ENCODE peak calls at places on chromosomes 3 and 15, in five cellular contexts. U is thoracic aorta; B is heart right ventricle; C is uterus; Y is CD4-positive, CD25-positive, alpha-beta regulatory T cell. E is an unnamed sample.
A peak's percentile ranks its signal among the peaks of the same experiment; 100 is the strongest.

GRCh38 chr15:45715528-45715927 is 80.7 kb downstream of the SQOR start:
- DNase-seq in U (no peak), B (no peak), C (no peak), Y (no peak), E (no peak)

GRCh38 chr3:121998030-121998580 is 23.9 kb downstream of the ILDR1 start:
- DNase-seq in U (no peak), B (no peak), C (no peak), Y (no peak), E (no peak)

GRCh38 chr15:79973445-79974180 is 2.6 kb upstream of the BCL2A1 start:
- DNase-seq in U (no peak), B (no peak), C (no peak), Y (no peak), E (no peak)

GRCh38 chr15:68683551-68683950 is 104.8 kb downstream of the CORO2B start:
- DNase-seq in U (no peak), B (no peak), C (peak; percentile 3), Y (no peak), E (no peak)

GRCh38 chr3:66693461-66693912 is 192.7 kb upstream of the LRIG1 start:
- DNase-seq in U (no peak), B (peak; percentile 18), C (peak; percentile 29), Y (no peak), E (peak; percentile 52)

GRCh38 chr15:97783240-97783639 is 177.3 kb upstream of the ARRDC4 start:
- DNase-seq in U (no peak), B (no peak), C (no peak), Y (no peak), E (no peak)

GRCh38 chr15:79970921-79971434 is at the start of gene BCL2A1:
- DNase-seq in U (no peak), B (no peak), C (no peak), Y (peak; percentile 64), E (peak; percentile 49)

GRCh38 chr15:66698318-66698961 is 3.6 kb upstream of the SMAD6 start:
- DNase-seq in U (peak; percentile 42), B (peak; percentile 73), C (peak; percentile 66), Y (no peak), E (peak; percentile 84)

GRCh38 chr15:26971303-26972018 is 480 bp downstream of the GABRG3 start:
- DNase-seq in U (no peak), B (no peak), C (no peak), Y (no peak), E (no peak)

GRCh38 chr3:183513046-183513706 is 42.3 kb downstream of the KLHL6 start:
- DNase-seq in U (no peak), B (no peak), C (no peak), Y (peak; percentile 66), E (no peak)

GRCh38 chr15:52481915-52482314 is 46.8 kb downstream of the MYO5A start:
- DNase-seq in U (no peak), B (no peak), C (no peak), Y (peak; percentile 88), E (no peak)

GRCh38 chr3:14377838-14378169 is 24.6 kb upstream of the SLC6A6 start:
- DNase-seq in U (no peak), B (no peak), C (no peak), Y (peak; percentile 16), E (peak; percentile 62)

GRCh38 chr15:55221090-55222011 is 24.6 kb upstream of the RSL24D1 start:
- DNase-seq in U (no peak), B (no peak), C (peak; percentile 33), Y (no peak), E (no peak)

GRCh38 chr15:65032823-65033537 is 3.5 kb upstream of the MTFMT start:
- DNase-seq in U (no peak), B (peak; percentile 50), C (peak; percentile 65), Y (peak; percentile 34), E (peak; percentile 92)

GRCh38 chr3:184635126-184635525 is 73.5 kb downstream of the EPHB3 start:
- DNase-seq in U (no peak), B (peak; percentile 59), C (no peak), Y (no peak), E (no peak)

GRCh38 chr15:41969851-41970431 is 2.4 kb downstream of the EHD4 start:
- DNase-seq in U (no peak), B (no peak), C (no peak), Y (peak; percentile 36), E (no peak)

GRCh38 chr3:13932578-13933295 is 52.9 kb upstream of the WNT7A start:
- DNase-seq in U (no peak), B (peak; percentile 35), C (no peak), Y (no peak), E (no peak)

GRCh38 chr15:34726407-34727100 is 28.2 kb downstream of the GJD2 start:
- DNase-seq in U (no peak), B (no peak), C (no peak), Y (no peak), E (no peak)

GRCh38 chr3:118907909-118908308 is 126.7 kb downstream of the IGSF11 start:
- DNase-seq in U (no peak), B (no peak), C (no peak), Y (no peak), E (no peak)

GRCh38 chr15:77773003-77773402 is 140.3 kb upstream of the LINGO1 start:
- DNase-seq in U (no peak), B (no peak), C (no peak), Y (no peak), E (no peak)

GRCh38 chr15:65083262-65083701 is 6.7 kb downstream of the KBTBD13 start:
- DNase-seq in U (no peak), B (no peak), C (peak; percentile 56), Y (no peak), E (no peak)

GRCh38 chr15:58221591-58222241 is 83.5 kb downstream of the AQP9 start:
- DNase-seq in U (no peak), B (no peak), C (no peak), Y (no peak), E (peak; percentile 35)

GRCh38 chr3:49377483-49377882 is 19.3 kb upstream of the GPX1 start:
- DNase-seq in U (no peak), B (no peak), C (no peak), Y (peak; percentile 17), E (no peak)

GRCh38 chr3:40695848-40696247 is 171.1 kb downstream of the ZNF621 start:
- DNase-seq in U (no peak), B (no peak), C (no peak), Y (no peak), E (no peak)

GRCh38 chr15:81914734-81915234 is 131.0 kb downstream of the MEX3B start:
- DNase-seq in U (no peak), B (peak; percentile 63), C (no peak), Y (no peak), E (peak; percentile 30)

GRCh38 chr15:99514306-99514705 is 51.5 kb upstream of the MEF2A start:
- DNase-seq in U (no peak), B (no peak), C (no peak), Y (no peak), E (no peak)

GRCh38 chr15:99511529-99511864 is 54.3 kb upstream of the MEF2A start:
- DNase-seq in U (no peak), B (no peak), C (no peak), Y (no peak), E (no peak)

GRCh38 chr15:99509686-99510461 is 55.9 kb upstream of the MEF2A start:
- DNase-seq in U (no peak), B (no peak), C (no peak), Y (no peak), E (no peak)

GRCh38 chr15:99508807-99509311 is 56.9 kb upstream of the MEF2A start:
- DNase-seq in U (no peak), B (no peak), C (no peak), Y (no peak), E (no peak)

DNA sequence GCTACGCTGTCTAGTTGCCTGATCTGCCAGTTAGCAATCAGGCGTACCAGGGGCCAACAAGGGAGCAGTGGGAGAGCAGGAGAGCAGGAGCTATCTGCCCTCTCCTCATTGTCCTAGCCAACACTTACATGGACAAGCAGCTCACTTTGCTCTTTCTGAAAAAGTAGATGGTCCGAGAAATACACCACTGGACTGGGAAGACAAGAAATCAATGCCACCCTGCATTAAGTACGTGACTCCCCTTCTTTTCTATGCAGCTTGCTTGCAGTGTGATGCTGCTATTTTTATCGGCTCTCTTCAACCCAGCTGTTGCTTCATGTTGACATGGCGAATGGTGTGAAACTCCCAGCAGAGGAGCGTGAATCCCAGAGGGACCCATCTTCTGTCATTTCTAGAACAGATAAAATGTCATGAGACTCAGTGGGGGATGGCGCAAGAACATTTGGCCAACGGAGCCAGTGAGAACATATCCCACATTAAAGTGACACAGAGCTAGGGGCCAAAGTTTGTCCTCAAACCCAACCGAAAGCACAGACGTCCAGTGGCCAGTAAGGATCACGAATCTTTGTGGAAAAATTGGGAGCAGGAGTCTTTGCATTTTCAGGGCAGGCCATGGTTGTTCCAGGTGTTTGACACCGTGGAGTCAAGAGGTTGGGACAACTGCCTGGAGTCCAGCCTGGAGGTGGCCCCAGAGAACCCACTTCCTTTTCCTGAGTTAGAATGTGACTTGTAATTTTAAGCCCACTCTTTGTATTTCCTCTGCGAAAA is 53.7 kb upstream of the MEF2A start:
- DNase-seq in U (no peak), B (no peak), C (peak; percentile 50), Y (no peak), E (no peak)
- H3K36me3 ChIP-seq in U (no peaks in the 10 kb centered on the region), B (no peaks in the 10 kb centered on the region), C (no peaks in the 10 kb centered on the region), Y (no peaks in the 10 kb centered on the region), E (no peaks in the 10 kb centered on the region)

GRCh38 chr15:87860743-87861142 is 395.8 kb downstream of the NTRK3 start:
- DNase-seq in U (no peak), B (no peak), C (no peak), Y (no peak), E (no peak)
- H3K9me3 ChIP-seq in U (no peaks in the 10 kb centered on the region), B (no peaks in the 10 kb centered on the region), C (no peaks in the 10 kb centered on the region), Y (no peaks in the 10 kb centered on the region), E (no peaks in the 10 kb centered on the region)

DNA sequence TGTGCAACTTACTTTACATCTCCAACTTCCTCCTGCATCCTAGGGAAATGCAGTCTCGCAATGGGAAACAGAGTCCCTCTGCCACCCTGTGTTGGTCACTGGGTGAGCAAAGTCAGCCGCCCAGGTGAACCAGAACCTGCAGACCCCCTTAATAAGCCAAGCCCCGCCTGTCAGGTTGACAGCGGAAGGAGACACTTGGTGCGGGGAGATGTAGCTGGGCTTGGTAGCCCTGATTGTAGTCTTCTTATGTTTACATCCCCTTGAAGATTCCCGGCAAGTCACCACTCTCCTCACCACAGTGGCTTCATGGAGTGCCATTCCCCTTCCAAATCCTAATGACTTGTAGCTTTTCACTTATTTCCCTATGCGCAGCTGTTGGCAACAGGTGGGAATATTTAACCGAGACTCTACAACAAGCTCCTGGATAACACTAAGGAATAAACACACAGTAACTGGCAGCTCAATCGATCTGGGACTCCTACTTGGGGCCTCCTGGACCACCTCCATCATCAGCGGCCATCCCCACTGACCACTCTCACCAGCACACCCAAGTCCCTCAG is 17.7 kb upstream of the CLSTN2 start:
- DNase-seq in U (no peak), B (no peak), C (no peak), Y (no peak), E (no peak)
- H3K36me3 ChIP-seq in U (no peaks in the 10 kb centered on the region), B (no peaks in the 10 kb centered on the region), C (no peaks in the 10 kb centered on the region), Y (no peaks in the 10 kb centered on the region), E (no peaks in the 10 kb centered on the region)

DNA sequence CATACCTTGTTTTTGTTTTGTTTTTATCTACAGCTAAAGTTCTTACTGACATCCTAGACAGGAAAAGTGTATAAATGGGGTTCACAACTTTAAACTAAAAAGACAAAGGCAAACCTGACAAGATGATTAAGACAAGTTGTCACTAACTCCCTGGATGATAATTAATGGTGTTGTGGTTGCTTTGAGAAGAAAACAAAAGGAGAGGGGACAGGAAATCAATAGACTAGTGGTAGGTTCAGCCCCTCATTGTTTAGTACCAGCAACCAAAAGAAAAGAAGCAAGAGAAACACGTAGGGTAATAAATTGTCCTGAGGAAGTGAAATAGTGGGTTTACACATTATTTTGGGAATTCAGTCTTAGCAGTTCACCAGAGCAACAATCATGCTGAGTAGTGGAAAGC is 78.8 kb downstream of the BFSP2 start:
- DNase-seq in U (no peak), B (no peak), C (no peak), Y (no peak), E (no peak)
- H3K9me3 ChIP-seq in U (no peaks in the 10 kb centered on the region), B (no peaks in the 10 kb centered on the region), C (no peaks in the 10 kb centered on the region), Y (no peaks in the 10 kb centered on the region), E (no peaks in the 10 kb centered on the region)

GRCh38 chr15:63337046-63337445 is 44.6 kb downstream of the CA12 start:
- DNase-seq in U (no peak), B (no peak), C (no peak), Y (no peak), E (no peak)
- H3K36me3 ChIP-seq in U (no peaks in the 10 kb centered on the region), B (no peaks in the 10 kb centered on the region), C (no peaks in the 10 kb centered on the region), Y (no peaks in the 10 kb centered on the region), E (no peaks in the 10 kb centered on the region)

E was measured in right lobe of liver.